ENCODE peak calls at places on chromosomes 12 and 14, in eight cellular contexts. A is prostate gland, T is GM23248, L is AG04450, O is left ventricle myocardium inferior, P is mesenchymal stem cell, S is aorta, E is upper lobe of right lung. N is an unnamed sample. For H3K9me3, the result is how much of the 10 kb centered on the place peaks cover.

GRCh38 chr14:55383039-55383438 is 28.6 kb downstream of the ATG14 start:
- DNase-seq in A (no peak), T (peak), L (no peak), O (no peak), P (peak), S (peak), E (no peak), N (no peak)

GRCh38 chr12:83121886-83122622 is 435.3 kb downstream of the TMTC2 start:
- DNase-seq in A (no peak), T (peak), L (no peak), O (no peak), P (no peak), S (no peak), E (no peak), N (no peak)

GRCh38 chr12:89138048-89138852 is 214.1 kb downstream of the DUSP6 start:
- DNase-seq in A (no peak), T (peak), L (no peak), O (no peak), P (peak), S (no peak), E (no peak), N (no peak)

GRCh38 chr12:44511289-44511688 is 364.8 kb downstream of the NELL2 start:
- DNase-seq in A (no peak), T (no peak), L (no peak), O (no peak), P (no peak), S (no peak), E (no peak), N (no peak)

GRCh38 chr14:71498151-71498734 is 434.0 kb upstream of the RGS6 start:
- DNase-seq in A (no peak), T (peak), L (peak), O (no peak), P (no peak), S (no peak), E (no peak), N (no peak)

GRCh38 chr12:15268927-15269552 is 47.8 kb upstream of the RERG start:
- DNase-seq in A (peak), T (peak), L (peak), O (peak), P (peak), S (no peak), E (no peak), N (peak)

GRCh38 chr12:49910331-49911212 is 6.9 kb upstream of the FAIM2 start:
- DNase-seq in A (no peak), T (no peak), L (no peak), O (no peak), P (no peak), S (no peak), E (peak), N (no peak)

GRCh38 chr14:74488788-74489397 is 4.2 kb downstream of the NPC2 start:
- DNase-seq in A (no peak), T (peak), L (no peak), O (no peak), P (peak), S (no peak), E (no peak), N (no peak)

GRCh38 chr12:89494411-89495231 is 30.0 kb downstream of the GALNT4 start:
- DNase-seq in A (no peak), T (peak), L (no peak), O (no peak), P (peak), S (no peak), E (no peak), N (no peak)

DNA sequence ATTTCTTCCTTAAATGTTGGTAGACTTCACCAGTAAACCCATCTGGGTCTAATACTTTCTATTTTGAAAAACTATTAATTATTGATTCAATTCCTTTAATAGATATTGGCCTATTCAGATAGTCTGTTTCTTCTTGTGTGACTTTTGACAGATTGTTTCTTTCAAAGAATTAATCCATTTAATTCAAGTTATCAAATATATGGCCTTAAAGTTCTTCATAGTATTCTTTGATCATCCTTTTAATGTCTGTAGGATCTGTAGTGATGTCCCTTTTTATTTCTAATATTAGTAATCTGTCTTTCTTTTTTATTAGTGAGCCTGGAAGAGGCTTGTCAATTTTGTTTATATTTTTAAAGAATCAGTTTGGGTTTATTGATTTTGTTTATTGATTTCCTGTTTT is 190.0 kb downstream of the SLC38A4 start:
- DNase-seq in A (no peak), T (no peak), L (no peak), O (no peak), P (no peak), S (no peak), E (no peak), N (no peak)
- H3K9me3 ChIP-seq in A (under half), T (under half), L (under half), O (half or more), P (under half), S (under half), E (under half), N (under half)

GRCh38 chr12:76025601-76026575 is 5.7 kb downstream of the PHLDA1 start:
- DNase-seq in A (no peak), T (peak), L (no peak), O (no peak), P (peak), S (no peak), E (no peak), N (no peak)
- H3K27ac ChIP-seq in A (no peak), T (peak), L (no peak), O (peak), P (peak), S (no peak), E (peak), N (peak)

GRCh38 chr12:34298176-34298970 is 276.1 kb downstream of the ALG10 start:
- DNase-seq in A (no peak), T (no peak), L (no peak), O (no peak), P (no peak), S (peak), E (peak), N (no peak)
- H3K9me3 ChIP-seq in A (under half), T (under half), L (half or more), O (under half), P (under half), S (under half), E (under half), N (under half)

DNA sequence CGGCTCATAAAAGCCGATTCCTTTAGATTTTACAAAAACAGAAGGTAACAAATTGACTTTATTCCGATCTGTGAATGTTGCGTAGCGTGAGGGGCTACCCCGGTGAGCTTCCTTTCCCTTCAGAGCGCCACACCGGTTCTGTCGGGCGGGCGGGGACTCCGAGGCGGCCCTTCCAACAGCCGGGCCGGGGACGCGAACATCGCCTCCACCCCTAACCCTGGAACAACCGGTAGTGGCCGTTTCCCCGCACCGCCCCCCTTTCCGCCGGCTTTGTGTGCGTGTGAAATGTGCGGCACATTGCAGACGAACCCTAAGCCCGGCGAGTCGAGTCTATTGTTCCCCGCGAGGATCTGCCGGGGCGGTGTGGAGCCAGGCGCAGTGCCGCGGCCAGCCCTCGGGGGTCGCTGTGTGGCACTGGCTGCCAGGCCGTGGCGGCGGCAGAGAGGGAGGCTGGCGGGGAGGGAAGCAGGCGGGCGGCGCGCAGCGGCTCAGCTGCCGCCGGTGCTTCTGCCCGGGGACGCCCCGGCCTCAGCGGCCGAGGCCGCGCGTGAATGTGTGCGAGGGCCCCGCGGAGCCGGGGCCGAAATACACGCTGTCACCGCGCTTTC is 777 bp upstream of the ARID2 start:
- DNase-seq in A (peak), T (peak), L (peak), O (peak), P (peak), S (peak), E (peak), N (peak)
- H3K27ac ChIP-seq in A (peak), T (peak), L (peak), O (peak), P (peak), S (peak), E (peak), N (peak)

GRCh38 chr12:87233636-87234035 is 795.6 kb downstream of the C12orf50 start:
- DNase-seq in A (no peak), T (no peak), L (no peak), O (no peak), P (no peak), S (no peak), E (no peak), N (no peak)
- H3K9me3 ChIP-seq in A (under half), T (under half), L (under half), O (under half), P (under half), S (under half), E (under half), N (under half)

GRCh38 chr12:62787606-62788005 is 147.3 kb downstream of the PPM1H start:
- DNase-seq in A (no peak), T (no peak), L (no peak), O (no peak), P (no peak), S (no peak), E (no peak), N (no peak)

GRCh38 chr12:62784576-62784975 is 150.4 kb downstream of the PPM1H start:
- DNase-seq in A (no peak), T (no peak), L (no peak), O (no peak), P (no peak), S (no peak), E (no peak), N (no peak)

GRCh38 chr12:62787023-62787422 is 147.9 kb downstream of the PPM1H start:
- DNase-seq in A (no peak), T (no peak), L (no peak), O (no peak), P (no peak), S (no peak), E (no peak), N (no peak)

GRCh38 chr12:62783881-62784280 is 151.1 kb downstream of the PPM1H start:
- DNase-seq in A (no peak), T (peak), L (no peak), O (no peak), P (no peak), S (no peak), E (no peak), N (no peak)

GRCh38 chr12:62785941-62786559 is 148.9 kb downstream of the PPM1H start:
- DNase-seq in A (no peak), T (peak), L (peak), O (no peak), P (peak), S (no peak), E (no peak), N (peak)
- H3K27ac ChIP-seq in A (peak), T (peak), L (peak), O (peak), P (peak), S (no peak), E (peak), N (peak)

DNA sequence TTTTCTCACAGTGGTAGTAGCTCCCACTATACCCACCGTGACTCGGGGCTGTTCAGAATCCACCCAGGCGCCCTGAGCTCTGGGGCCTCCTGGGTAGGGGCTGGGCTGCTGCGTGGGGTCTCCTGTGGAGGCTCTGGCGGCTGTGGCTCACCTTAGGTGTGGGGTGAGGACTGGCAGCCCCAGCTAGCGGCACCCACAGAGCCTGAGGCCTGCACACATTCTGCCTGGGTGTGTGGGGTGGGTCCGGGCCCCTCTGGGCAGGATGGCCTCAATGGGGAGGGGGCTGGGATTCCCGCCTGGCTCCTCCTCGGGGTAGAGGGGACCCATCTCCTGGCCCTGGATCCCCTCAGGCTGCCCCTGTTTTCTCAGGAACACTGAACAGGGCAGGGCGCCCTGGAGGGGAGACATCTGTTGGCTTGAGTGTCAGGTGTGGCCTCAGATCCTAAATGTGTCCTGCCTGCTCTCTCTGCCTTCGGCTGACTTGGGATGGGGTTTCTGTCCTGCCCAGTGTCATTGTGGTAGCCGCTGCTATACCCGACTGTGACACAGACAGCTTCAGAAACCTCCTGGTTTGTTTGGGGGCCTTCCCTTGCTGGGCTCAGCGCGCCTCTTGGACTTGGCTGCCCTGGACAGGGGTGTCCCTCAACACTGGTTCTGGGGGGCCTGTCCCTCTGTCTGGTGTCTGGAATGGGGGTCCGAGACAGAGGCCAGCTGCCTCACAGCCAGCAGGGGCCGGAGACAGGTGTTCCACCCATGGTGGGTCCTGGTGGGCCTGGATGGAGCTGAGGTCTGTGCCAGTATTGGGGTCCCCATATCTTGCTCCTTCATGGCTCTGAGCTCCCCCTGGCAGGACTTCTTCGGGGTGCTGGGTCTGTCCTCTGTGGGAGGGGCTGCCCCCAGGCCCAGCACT is 354.9 kb downstream of the TMEM121 start:
- DNase-seq in A (no peak), T (no peak), L (no peak), O (peak), P (no peak), S (peak), E (peak), N (no peak)
- H3K9me3 ChIP-seq in A (under half), T (under half), L (half or more), O (under half), P (under half), S (under half), E (under half), N (under half)

N was measured in adrenal gland.